ENCODE peak calls at places on chromosomes 16 and 17, in six cellular contexts. H is OCI-LY7, N is GM23248, C is neural progenitor cell, E is MM.1S, T is SK-N-SH. Y is an unnamed sample.

GRCh38 chr17:16465861-16466338 is 26.1 kb downstream of the LRRC75A start:
- DNase-seq in H (no peak), N (no peak), C (no peak), E (no peak), T (no peak), Y (peak; percentile 79)

GRCh38 chr17:38439436-38439835 is 11.2 kb downstream of the ARHGAP23 start:
- DNase-seq in H (no peak), N (no peak), C (no peak), E (no peak), T (no peak), Y (no peak)

GRCh38 chr17:77889866-77890760 is 68.4 kb upstream of the TNRC6C start:
- DNase-seq in H (no peak), N (no peak), C (no peak), E (no peak), T (no peak), Y (no peak)

GRCh38 chr17:38598536-38598935 is 7.2 kb downstream of the SRCIN1 start:
- DNase-seq in H (peak; percentile 88), N (peak; percentile 53), C (peak; percentile 95), E (peak; percentile 72), T (peak; percentile 86), Y (peak; percentile 73)

GRCh38 chr17:4229627-4230026 is 34.2 kb downstream of the ANKFY1 start:
- DNase-seq in H (no peak), N (peak; percentile 96), C (no peak), E (no peak), T (no peak), Y (peak; percentile 19)

GRCh38 chr17:2090804-2091534 is 36.1 kb downstream of the HIC1 start:
- DNase-seq in H (no peak), N (peak; percentile 97), C (peak; percentile 74), E (no peak), T (peak; percentile 36), Y (peak; percentile 86)

GRCh38 chr16:66930189-66930588 is 4.0 kb downstream of the CIAO2B start:
- DNase-seq in H (no peak), N (peak; percentile 81), C (no peak), E (no peak), T (no peak), Y (peak; percentile 73)

GRCh38 chr16:11612110-11612981 is 25.6 kb upstream of the LITAF start:
- DNase-seq in H (no peak), N (no peak), C (no peak), E (peak; percentile 44), T (no peak), Y (peak; percentile 82)

GRCh38 chr16:89089142-89089541 is 4.5 kb upstream of the ACSF3 start:
- DNase-seq in H (no peak), N (no peak), C (peak; percentile 40), E (no peak), T (peak; percentile 55), Y (no peak)
- TF ChIP-seq EZH2phosphoT487 in H (no peak), N (no peak), C (no peak), E (no peak), T (no peak), Y (no peak)

DNA sequence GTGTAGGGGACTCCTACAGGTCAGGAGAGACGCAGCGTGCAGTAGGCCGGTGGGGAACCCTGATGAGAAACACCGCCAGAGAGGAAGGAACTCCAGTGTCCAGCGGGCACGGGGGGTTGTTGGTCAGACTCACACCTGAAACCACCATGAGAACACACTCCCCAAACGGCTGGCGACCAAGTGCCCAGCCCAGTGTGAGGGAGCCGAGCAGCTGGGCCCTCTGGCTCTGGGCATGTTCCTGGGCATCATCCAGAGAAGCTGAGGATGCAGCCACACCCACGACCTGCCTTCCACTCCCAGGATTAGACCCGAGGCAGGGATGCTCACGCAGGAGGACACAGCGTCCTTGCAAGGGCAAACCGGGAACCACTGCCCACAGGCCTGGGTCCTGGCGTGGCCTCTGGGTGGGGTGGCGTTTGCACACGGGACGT is 108.3 kb upstream of the ZNF750 start:
- DNase-seq in H (no peak), N (no peak), C (no peak), E (no peak), T (no peak), Y (no peak)
- H3K9me3 ChIP-seq in H (peaks cover 30% of the 10 kb centered on the region), N (no peaks in the 10 kb centered on the region), C (peaks cover 33% of the 10 kb centered on the region), E (no peaks in the 10 kb centered on the region), T (peaks cover 23% of the 10 kb centered on the region), Y (peaks cover 24% of the 10 kb centered on the region)

GRCh38 chr17:71978435-71978834 is 142.4 kb upstream of the SOX9 start:
- DNase-seq in H (no peak), N (no peak), C (no peak), E (no peak), T (no peak), Y (no peak)
- H3K4me3 ChIP-seq in H (no peak overlapping the region), N (no peak overlapping the region), C (no peak overlapping the region), E (no peak overlapping the region), T (no peak overlapping the region), Y (no peak overlapping the region)

DNA sequence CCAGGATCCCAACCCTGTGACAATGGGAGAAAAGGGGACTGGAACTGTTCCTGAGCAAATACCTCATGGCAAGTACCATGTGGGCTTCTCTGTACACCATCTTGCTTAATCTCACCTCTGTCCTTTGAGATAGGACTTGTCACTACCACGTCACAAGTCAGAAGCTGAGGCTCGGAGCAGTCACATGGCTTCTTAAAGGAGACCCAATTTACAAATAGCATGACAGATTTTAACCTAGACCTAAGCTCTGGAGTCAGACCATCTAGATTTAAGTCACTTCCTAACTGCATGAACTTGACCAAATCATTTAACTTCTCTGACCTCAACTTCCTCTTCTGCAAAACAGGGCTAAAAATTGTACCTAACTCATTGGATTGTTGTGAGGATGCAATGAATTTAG is 36.0 kb upstream of the CCL1 start:
- DNase-seq in H (peak; percentile 67), N (no peak), C (no peak), E (peak; percentile 41), T (no peak), Y (no peak)
- TF ChIP-seq EZH2phosphoT487 in H (no peak), N (no peak), C (no peak), E (no peak), T (no peak), Y (no peak)

DNA sequence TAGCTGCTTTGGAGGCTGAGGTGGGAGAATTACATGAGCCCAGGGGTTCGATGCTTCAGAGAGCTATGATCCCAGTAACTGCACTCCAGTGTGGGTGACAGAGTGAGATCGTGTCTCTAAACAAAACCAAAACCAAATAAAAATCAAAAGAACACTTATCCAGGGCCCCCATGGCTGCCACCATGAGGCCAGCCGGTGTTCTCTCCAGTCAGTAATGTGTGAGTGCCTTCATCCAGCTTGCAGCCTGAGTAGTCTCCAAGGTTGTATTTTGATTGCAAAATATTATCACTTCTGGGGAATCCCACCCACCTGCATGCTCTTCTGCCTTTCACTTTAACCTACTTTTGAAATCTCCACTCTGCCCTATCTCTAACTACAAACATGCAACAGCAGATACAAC is 221.0 kb upstream of the WSB1 start:
- DNase-seq in H (no peak), N (no peak), C (no peak), E (no peak), T (no peak), Y (no peak)
- H3K9me3 ChIP-seq in H (no peaks in the 10 kb centered on the region), N (no peaks in the 10 kb centered on the region), C (peaks cover 35% of the 10 kb centered on the region), E (no peaks in the 10 kb centered on the region), T (no peaks in the 10 kb centered on the region), Y (no peaks in the 10 kb centered on the region)

Y was measured in hepatocyte.